ENCODE peak calls at places on chromosome 17, in seven cellular contexts. One of them, this sample, is unnamed.
A peak's percentile ranks its signal among the peaks of the same experiment; 100 is the strongest.

GRCh38 chr17:18182190-18182977 is 1.2 kb upstream of the ALKBH5 start:
- DNase-seq in nephron progenitor cell: peak; percentile 27
- DNase-seq in activated T-helper 9 cell treated with anti-CD3 and anti-CD28 coated beads, Interleukin-2, amount 50 U/mL, for 16 hours: no peak
- DNase-seq in T-helper 1 cell: no peak
- DNase-seq in T1000: no peak
- DNase-seq in CD4-positive, alpha-beta memory T cell: no peak
- DNase-seq in EL: peak; percentile 20
- DNase-seq in this sample: no peak

GRCh38 chr17:36689089-36689667 is 87.8 kb downstream of the MRM1 start:
- DNase-seq in nephron progenitor cell: no peak
- DNase-seq in activated T-helper 9 cell treated with anti-CD3 and anti-CD28 coated beads, Interleukin-2, amount 50 U/mL, for 16 hours: no peak
- DNase-seq in T-helper 1 cell: no peak
- DNase-seq in T1000: no peak
- DNase-seq in CD4-positive, alpha-beta memory T cell: no peak
- DNase-seq in EL: no peak
- DNase-seq in this sample: no peak

GRCh38 chr17:75129576-75129975 is 2.0 kb downstream of the NT5C start:
- DNase-seq in nephron progenitor cell: no peak
- DNase-seq in activated T-helper 9 cell treated with anti-CD3 and anti-CD28 coated beads, Interleukin-2, amount 50 U/mL, for 16 hours: no peak
- DNase-seq in T-helper 1 cell: no peak
- DNase-seq in T1000: no peak
- DNase-seq in CD4-positive, alpha-beta memory T cell: no peak
- DNase-seq in EL: no peak
- DNase-seq in this sample: no peak

GRCh38 chr17:56486732-56487131 is 106.8 kb upstream of the NOG start:
- DNase-seq in nephron progenitor cell: no peak
- DNase-seq in activated T-helper 9 cell treated with anti-CD3 and anti-CD28 coated beads, Interleukin-2, amount 50 U/mL, for 16 hours: no peak
- DNase-seq in T-helper 1 cell: no peak
- DNase-seq in T1000: no peak
- DNase-seq in CD4-positive, alpha-beta memory T cell: no peak
- DNase-seq in EL: no peak
- DNase-seq in this sample: no peak

GRCh38 chr17:15119928-15120327 is 145.2 kb downstream of the PMP22 start:
- DNase-seq in nephron progenitor cell: no peak
- DNase-seq in activated T-helper 9 cell treated with anti-CD3 and anti-CD28 coated beads, Interleukin-2, amount 50 U/mL, for 16 hours: no peak
- DNase-seq in T-helper 1 cell: no peak
- DNase-seq in T1000: no peak
- DNase-seq in CD4-positive, alpha-beta memory T cell: no peak
- DNase-seq in EL: no peak
- DNase-seq in this sample: no peak

GRCh38 chr17:52105601-52106000 is 52.9 kb downstream of the CA10 start:
- DNase-seq in nephron progenitor cell: no peak
- DNase-seq in activated T-helper 9 cell treated with anti-CD3 and anti-CD28 coated beads, Interleukin-2, amount 50 U/mL, for 16 hours: no peak
- DNase-seq in T-helper 1 cell: no peak
- DNase-seq in T1000: no peak
- DNase-seq in CD4-positive, alpha-beta memory T cell: no peak
- DNase-seq in EL: no peak
- DNase-seq in this sample: no peak

GRCh38 chr17:37180371-37180770 is 195.4 kb upstream of the C17orf78 start:
- DNase-seq in nephron progenitor cell: no peak
- DNase-seq in activated T-helper 9 cell treated with anti-CD3 and anti-CD28 coated beads, Interleukin-2, amount 50 U/mL, for 16 hours: no peak
- DNase-seq in T-helper 1 cell: no peak
- DNase-seq in T1000: no peak
- DNase-seq in CD4-positive, alpha-beta memory T cell: no peak
- DNase-seq in EL: peak; percentile 18
- DNase-seq in this sample: no peak

GRCh38 chr17:29292071-29292991 is 1.6 kb downstream of the NUFIP2 start:
- DNase-seq in nephron progenitor cell: peak; percentile 63
- DNase-seq in activated T-helper 9 cell treated with anti-CD3 and anti-CD28 coated beads, Interleukin-2, amount 50 U/mL, for 16 hours: peak; percentile 32
- DNase-seq in T-helper 1 cell: peak; percentile 54
- DNase-seq in T1000: peak; percentile 16
- DNase-seq in CD4-positive, alpha-beta memory T cell: peak; percentile 59
- DNase-seq in EL: peak; percentile 54
- DNase-seq in this sample: peak; percentile 63

GRCh38 chr17:65733314-65733713 is 171.9 kb upstream of the AXIN2 start:
- DNase-seq in nephron progenitor cell: no peak
- DNase-seq in activated T-helper 9 cell treated with anti-CD3 and anti-CD28 coated beads, Interleukin-2, amount 50 U/mL, for 16 hours: no peak
- DNase-seq in T-helper 1 cell: no peak
- DNase-seq in T1000: no peak
- DNase-seq in CD4-positive, alpha-beta memory T cell: no peak
- DNase-seq in EL: no peak
- DNase-seq in this sample: no peak

GRCh38 chr17:64196626-64197025 is 66.4 kb downstream of the TEX2 start:
- DNase-seq in nephron progenitor cell: no peak
- DNase-seq in activated T-helper 9 cell treated with anti-CD3 and anti-CD28 coated beads, Interleukin-2, amount 50 U/mL, for 16 hours: no peak
- DNase-seq in T-helper 1 cell: no peak
- DNase-seq in T1000: no peak
- DNase-seq in CD4-positive, alpha-beta memory T cell: no peak
- DNase-seq in EL: peak; percentile 88
- DNase-seq in this sample: no peak

GRCh38 chr17:28773736-28774135 is 29.9 kb downstream of the TRAF4 start:
- DNase-seq in nephron progenitor cell: no peak
- DNase-seq in activated T-helper 9 cell treated with anti-CD3 and anti-CD28 coated beads, Interleukin-2, amount 50 U/mL, for 16 hours: no peak
- DNase-seq in T-helper 1 cell: no peak
- DNase-seq in T1000: no peak
- DNase-seq in CD4-positive, alpha-beta memory T cell: no peak
- DNase-seq in EL: no peak
- DNase-seq in this sample: no peak

GRCh38 chr17:77217566-77217965 is 76.8 kb downstream of the SEC14L1 start:
- DNase-seq in nephron progenitor cell: no peak
- DNase-seq in activated T-helper 9 cell treated with anti-CD3 and anti-CD28 coated beads, Interleukin-2, amount 50 U/mL, for 16 hours: no peak
- DNase-seq in T-helper 1 cell: no peak
- DNase-seq in T1000: no peak
- DNase-seq in CD4-positive, alpha-beta memory T cell: no peak
- DNase-seq in EL: no peak
- DNase-seq in this sample: no peak

GRCh38 chr17:10151667-10152496 is 46.5 kb downstream of the GAS7 start:
- DNase-seq in nephron progenitor cell: no peak
- DNase-seq in activated T-helper 9 cell treated with anti-CD3 and anti-CD28 coated beads, Interleukin-2, amount 50 U/mL, for 16 hours: no peak
- DNase-seq in T-helper 1 cell: no peak
- DNase-seq in T1000: no peak
- DNase-seq in CD4-positive, alpha-beta memory T cell: no peak
- DNase-seq in EL: no peak
- DNase-seq in this sample: peak; percentile 64

GRCh38 chr17:82570282-82570681 is 50.8 kb downstream of the FOXK2 start:
- DNase-seq in nephron progenitor cell: peak; percentile 43
- DNase-seq in activated T-helper 9 cell treated with anti-CD3 and anti-CD28 coated beads, Interleukin-2, amount 50 U/mL, for 16 hours: no peak
- DNase-seq in T-helper 1 cell: no peak
- DNase-seq in T1000: no peak
- DNase-seq in CD4-positive, alpha-beta memory T cell: no peak
- DNase-seq in EL: no peak
- DNase-seq in this sample: no peak

GRCh38 chr17:54944796-54945195 is 23.7 kb downstream of the COX11 start:
- DNase-seq in nephron progenitor cell: no peak
- DNase-seq in activated T-helper 9 cell treated with anti-CD3 and anti-CD28 coated beads, Interleukin-2, amount 50 U/mL, for 16 hours: no peak
- DNase-seq in T-helper 1 cell: no peak
- DNase-seq in T1000: no peak
- DNase-seq in CD4-positive, alpha-beta memory T cell: no peak
- DNase-seq in EL: peak; percentile 53
- DNase-seq in this sample: no peak

GRCh38 chr17:34892864-34893263 is 68.4 kb downstream of the CCT6B start:
- DNase-seq in nephron progenitor cell: peak; percentile 59
- DNase-seq in activated T-helper 9 cell treated with anti-CD3 and anti-CD28 coated beads, Interleukin-2, amount 50 U/mL, for 16 hours: no peak
- DNase-seq in T-helper 1 cell: no peak
- DNase-seq in T1000: no peak
- DNase-seq in CD4-positive, alpha-beta memory T cell: peak; percentile 22
- DNase-seq in EL: peak; percentile 21
- DNase-seq in this sample: no peak

GRCh38 chr17:17792551-17793377 is 44.0 kb downstream of the SREBF1 start:
- DNase-seq in nephron progenitor cell: no peak
- DNase-seq in activated T-helper 9 cell treated with anti-CD3 and anti-CD28 coated beads, Interleukin-2, amount 50 U/mL, for 16 hours: no peak
- DNase-seq in T-helper 1 cell: no peak
- DNase-seq in T1000: no peak
- DNase-seq in CD4-positive, alpha-beta memory T cell: peak; percentile 70
- DNase-seq in EL: no peak
- DNase-seq in this sample: peak; percentile 31

GRCh38 chr17:36001862-36002603 is 680 bp upstream of the CCL15 start:
- DNase-seq in nephron progenitor cell: no peak
- DNase-seq in activated T-helper 9 cell treated with anti-CD3 and anti-CD28 coated beads, Interleukin-2, amount 50 U/mL, for 16 hours: no peak
- DNase-seq in T-helper 1 cell: no peak
- DNase-seq in T1000: no peak
- DNase-seq in CD4-positive, alpha-beta memory T cell: no peak
- DNase-seq in EL: no peak
- DNase-seq in this sample: no peak

GRCh38 chr17:57755479-57756070 is 10.5 kb upstream of the CCDC182 start:
- DNase-seq in nephron progenitor cell: no peak
- DNase-seq in activated T-helper 9 cell treated with anti-CD3 and anti-CD28 coated beads, Interleukin-2, amount 50 U/mL, for 16 hours: no peak
- DNase-seq in T-helper 1 cell: no peak
- DNase-seq in T1000: no peak
- DNase-seq in CD4-positive, alpha-beta memory T cell: no peak
- DNase-seq in EL: no peak
- DNase-seq in this sample: no peak

GRCh38 chr17:57519199-57519598 is 225.9 kb downstream of the CCDC182 start:
- DNase-seq in nephron progenitor cell: peak; percentile 46
- DNase-seq in activated T-helper 9 cell treated with anti-CD3 and anti-CD28 coated beads, Interleukin-2, amount 50 U/mL, for 16 hours: no peak
- DNase-seq in T-helper 1 cell: no peak
- DNase-seq in T1000: peak; percentile 46
- DNase-seq in CD4-positive, alpha-beta memory T cell: no peak
- DNase-seq in EL: peak; percentile 81
- DNase-seq in this sample: no peak

This sample was measured in naive B cell.